ENCODE peak calls at places on chromosome X, in four cellular contexts. C, D, W and V are unnamed samples.

GRCh38 chrX:21840199-21840557 is 761 bp downstream of the MBTPS2 start:
- DNase-seq in W (no peak), D (no peak), C (no peak), V (no peak)

GRCh38 chrX:154462396-154462795 is 4.3 kb downstream of the PLXNA3 start:
- DNase-seq in C (no peak), W (no peak), D (no peak), V (no peak)

GRCh38 chrX:101260435-101260834 is 30.7 kb downstream of the TAF7L start:
- DNase-seq in D (no peak), C (no peak), W (no peak), V (peak)

GRCh38 chrX:147935156-147935758 is 23.5 kb downstream of the FMR1 start:
- DNase-seq in C (no peak), W (no peak), D (no peak), V (no peak)

GRCh38 chrX:40154853-40155616 is 57.3 kb upstream of the BCOR start:
- DNase-seq in W (peak), C (no peak), D (peak), V (peak)

GRCh38 chrX:6021316-6022091 is 207.2 kb downstream of the NLGN4X start:
- DNase-seq in C (no peak), W (no peak), D (peak), V (peak)

GRCh38 chrX:38862100-38862499 is 60.8 kb downstream of the MID1IP1 start:
- DNase-seq in C (no peak), D (no peak), W (no peak), V (no peak)

GRCh38 chrX:107576841-107577240 is 51.5 kb upstream of the PRPS1 start:
- DNase-seq in W (no peak), D (no peak), C (no peak), V (no peak)

GRCh38 chrX:13372203-13372980 is 52.5 kb upstream of the ATXN3L start:
- DNase-seq in C (no peak), W (no peak), D (no peak), V (no peak)

GRCh38 chrX:23826216-23826615 is 43.2 kb downstream of the SAT1 start:
- DNase-seq in W (no peak), C (no peak), D (no peak), V (no peak)

GRCh38 chrX:152941328-152942111 is 43.7 kb downstream of the ZNF185 start:
- DNase-seq in W (peak), D (peak), C (peak), V (peak)
- H3K4me3 ChIP-seq in W (peak), D (peak), C (peak), V (peak)

GRCh38 chrX:67673741-67674274 is 130.0 kb downstream of the AR start:
- DNase-seq in C (no peak), W (no peak), D (no peak), V (peak)
- TF ChIP-seq CTCF in C (no peak), W (no peak), D (no peak), V (no peak)

GRCh38 chrX:135522878-135523693 is 2.6 kb downstream of the INTS6L start:
- DNase-seq in C (no peak), W (no peak), D (no peak), V (no peak)
- H3K4me3 ChIP-seq in C (no peak), W (peak), D (no peak), V (no peak)

GRCh38 chrX:140087865-140088264 is 122.5 kb upstream of the CXorf66 start:
- DNase-seq in D (no peak), W (no peak), C (no peak), V (no peak)

GRCh38 chrX:140092121-140092520 is 126.8 kb upstream of the CXorf66 start:
- DNase-seq in C (peak), D (no peak), W (no peak), V (no peak)

GRCh38 chrX:140090800-140091275 is 125.5 kb upstream of the CXorf66 start:
- DNase-seq in D (no peak), C (no peak), W (no peak), V (no peak)

GRCh38 chrX:140088438-140088837 is 123.1 kb upstream of the CXorf66 start:
- DNase-seq in D (no peak), W (no peak), C (no peak), V (no peak)

GRCh38 chrX:140091276-140091886 is 126.1 kb upstream of the CXorf66 start:
- DNase-seq in D (peak), C (peak), W (no peak), V (peak)
- TF ChIP-seq CTCF in D (no peak), C (no peak), W (peak), V (no peak)

GRCh38 chrX:17376381-17377046 is 1.5 kb downstream of the NHS start:
- DNase-seq in D (no peak), C (peak), W (no peak), V (no peak)
- H3K4me3 ChIP-seq in D (peak), C (peak), W (peak), V (peak)

GRCh38 chrX:36957425-36958328 is 50.5 kb upstream of the FAM47C start:
- DNase-seq in D (peak), W (no peak), C (peak), V (no peak)

GRCh38 chrX:36963069-36963808 is 44.9 kb upstream of the FAM47C start:
- DNase-seq in W (no peak), D (no peak), C (peak), V (no peak)

GRCh38 chrX:36963852-36964251 is 44.3 kb upstream of the FAM47C start:
- DNase-seq in C (peak), D (no peak), W (no peak), V (no peak)

DNA sequence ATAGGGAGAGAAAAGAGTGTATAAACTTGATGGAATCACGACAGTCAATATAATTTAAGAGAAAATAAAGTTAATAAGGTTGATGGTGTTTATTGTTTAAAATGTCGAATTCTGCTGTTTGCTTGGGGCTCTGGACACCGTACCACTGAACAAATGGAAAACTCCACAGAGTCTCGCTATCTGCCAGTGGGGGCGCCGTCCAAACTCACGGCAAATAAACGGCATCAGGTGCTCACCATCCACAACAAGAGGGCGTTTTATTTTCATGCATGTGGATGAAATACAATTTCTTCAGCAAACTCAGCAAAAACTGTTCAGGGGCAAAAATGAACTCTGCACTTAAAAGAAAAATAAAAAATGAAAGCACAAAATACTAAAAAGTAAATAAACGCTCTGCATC is 46.6 kb upstream of the FAM47C start:
- DNase-seq in D (no peak), C (no peak), W (no peak), V (no peak)
- TF ChIP-seq CTCF in D (peak), C (no peak), W (no peak), V (no peak)

DNA sequence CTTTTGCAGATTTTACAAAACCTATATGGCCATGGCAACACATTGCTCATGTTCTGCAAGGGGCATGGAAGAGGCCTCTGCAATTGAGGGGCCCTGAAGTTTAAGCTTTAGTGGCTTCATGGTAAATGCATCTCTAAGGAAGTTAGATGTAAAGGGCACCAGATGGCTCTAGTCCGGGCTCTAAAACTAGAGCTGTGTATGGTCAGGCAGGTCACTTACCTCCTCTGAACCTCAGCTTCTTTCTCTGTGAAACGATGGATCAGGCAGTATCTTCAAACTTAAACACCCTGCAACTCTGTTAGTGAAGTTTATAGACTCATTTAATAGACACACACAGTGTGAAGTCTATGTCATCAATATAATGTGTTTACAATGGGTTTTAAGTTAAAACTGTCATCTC is 10.0 kb downstream of the MAGEB17 start:
- DNase-seq in W (no peak), C (no peak), D (no peak), V (no peak)
- H3K4me3 ChIP-seq in W (no peak), C (no peak), D (no peak), V (no peak)

GRCh38 chrX:8820910-8821527 is 19.8 kb upstream of the FAM9A start:
- DNase-seq in C (no peak), D (no peak), W (no peak), V (peak)
- TF ChIP-seq CTCF in C (no peak), D (no peak), W (no peak), V (peak)